ENCODE peak calls at places on chromosomes 4 and X, in five cellular contexts. One of them, this sample, is unnamed.

GRCh38 chr4:27318740-27319139 is 458.1 kb downstream of the STIM2 start:
- DNase-seq in esophagus squamous epithelium: no peak
- DNase-seq in stimulated activated CD4-positive, alpha-beta T cell treated with anti-CD3 and anti-CD28 coated beads, TNF-alpha, amount 100 ng/mL, for 48 hours: no peak
- DNase-seq in naive thymus-derived CD8-positive, alpha-beta T cell: no peak
- DNase-seq in H9: peak
- DNase-seq in this sample: no peak

GRCh38 chr4:8353158-8353495 is 83.6 kb downstream of the HTRA3 start:
- DNase-seq in naive thymus-derived CD8-positive, alpha-beta T cell: no peak
- DNase-seq in esophagus squamous epithelium: no peak
- DNase-seq in stimulated activated CD4-positive, alpha-beta T cell treated with anti-CD3 and anti-CD28 coated beads, TNF-alpha, amount 100 ng/mL, for 48 hours: no peak
- DNase-seq in H9: no peak
- DNase-seq in this sample: no peak

GRCh38 chrX:15946783-15947550 is 92.4 kb upstream of the AP1S2 start:
- DNase-seq in H9: no peak
- DNase-seq in stimulated activated CD4-positive, alpha-beta T cell treated with anti-CD3 and anti-CD28 coated beads, TNF-alpha, amount 100 ng/mL, for 48 hours: peak
- DNase-seq in naive thymus-derived CD8-positive, alpha-beta T cell: no peak
- DNase-seq in esophagus squamous epithelium: no peak
- DNase-seq in this sample: peak

GRCh38 chrX:150293311-150294013 is 69.7 kb upstream of the MAMLD1 start:
- DNase-seq in H9: no peak
- DNase-seq in esophagus squamous epithelium: no peak
- DNase-seq in naive thymus-derived CD8-positive, alpha-beta T cell: no peak
- DNase-seq in stimulated activated CD4-positive, alpha-beta T cell treated with anti-CD3 and anti-CD28 coated beads, TNF-alpha, amount 100 ng/mL, for 48 hours: no peak
- DNase-seq in this sample: no peak

GRCh38 chr4:38574559-38575333 is 89.3 kb upstream of the KLF3 start:
- DNase-seq in naive thymus-derived CD8-positive, alpha-beta T cell: no peak
- DNase-seq in H9: no peak
- DNase-seq in esophagus squamous epithelium: no peak
- DNase-seq in stimulated activated CD4-positive, alpha-beta T cell treated with anti-CD3 and anti-CD28 coated beads, TNF-alpha, amount 100 ng/mL, for 48 hours: no peak
- DNase-seq in this sample: no peak

GRCh38 chr4:184648220-184649025 is 824 bp downstream of the CASP3 start:
- DNase-seq in H9: peak
- DNase-seq in stimulated activated CD4-positive, alpha-beta T cell treated with anti-CD3 and anti-CD28 coated beads, TNF-alpha, amount 100 ng/mL, for 48 hours: no peak
- DNase-seq in esophagus squamous epithelium: peak
- DNase-seq in naive thymus-derived CD8-positive, alpha-beta T cell: peak
- DNase-seq in this sample: no peak

GRCh38 chr4:4308800-4309441 is 18.9 kb downstream of the ZBTB49 start:
- DNase-seq in stimulated activated CD4-positive, alpha-beta T cell treated with anti-CD3 and anti-CD28 coated beads, TNF-alpha, amount 100 ng/mL, for 48 hours: no peak
- DNase-seq in esophagus squamous epithelium: no peak
- DNase-seq in naive thymus-derived CD8-positive, alpha-beta T cell: no peak
- DNase-seq in H9: no peak
- DNase-seq in this sample: no peak

GRCh38 chr4:4781936-4782754 is 77.3 kb upstream of the MSX1 start:
- DNase-seq in H9: no peak
- DNase-seq in stimulated activated CD4-positive, alpha-beta T cell treated with anti-CD3 and anti-CD28 coated beads, TNF-alpha, amount 100 ng/mL, for 48 hours: no peak
- DNase-seq in naive thymus-derived CD8-positive, alpha-beta T cell: no peak
- DNase-seq in esophagus squamous epithelium: no peak
- DNase-seq in this sample: peak

GRCh38 chr4:114078636-114079035 is 99.2 kb upstream of the ARSJ start:
- DNase-seq in naive thymus-derived CD8-positive, alpha-beta T cell: no peak
- DNase-seq in H9: no peak
- DNase-seq in esophagus squamous epithelium: no peak
- DNase-seq in stimulated activated CD4-positive, alpha-beta T cell treated with anti-CD3 and anti-CD28 coated beads, TNF-alpha, amount 100 ng/mL, for 48 hours: no peak
- DNase-seq in this sample: no peak

GRCh38 chrX:110734894-110735541 is 60.6 kb downstream of the CHRDL1 start:
- DNase-seq in stimulated activated CD4-positive, alpha-beta T cell treated with anti-CD3 and anti-CD28 coated beads, TNF-alpha, amount 100 ng/mL, for 48 hours: no peak
- DNase-seq in esophagus squamous epithelium: no peak
- DNase-seq in H9: no peak
- DNase-seq in naive thymus-derived CD8-positive, alpha-beta T cell: no peak
- DNase-seq in this sample: peak

GRCh38 chr4:7333801-7334421 is 100.8 kb downstream of the PSAPL1 start:
- DNase-seq in H9: peak
- DNase-seq in esophagus squamous epithelium: no peak
- DNase-seq in stimulated activated CD4-positive, alpha-beta T cell treated with anti-CD3 and anti-CD28 coated beads, TNF-alpha, amount 100 ng/mL, for 48 hours: no peak
- DNase-seq in naive thymus-derived CD8-positive, alpha-beta T cell: peak
- DNase-seq in this sample: no peak

GRCh38 chrX:121349263-121349662 is 301.9 kb downstream of the GLUD2 start:
- DNase-seq in stimulated activated CD4-positive, alpha-beta T cell treated with anti-CD3 and anti-CD28 coated beads, TNF-alpha, amount 100 ng/mL, for 48 hours: no peak
- DNase-seq in naive thymus-derived CD8-positive, alpha-beta T cell: no peak
- DNase-seq in esophagus squamous epithelium: no peak
- DNase-seq in H9: no peak
- DNase-seq in this sample: no peak

GRCh38 chr4:126583509-126583908 is 1049.2 kb upstream of the INTU start:
- DNase-seq in H9: peak
- DNase-seq in stimulated activated CD4-positive, alpha-beta T cell treated with anti-CD3 and anti-CD28 coated beads, TNF-alpha, amount 100 ng/mL, for 48 hours: no peak
- DNase-seq in naive thymus-derived CD8-positive, alpha-beta T cell: no peak
- DNase-seq in esophagus squamous epithelium: no peak
- DNase-seq in this sample: peak

GRCh38 chrX:39576081-39576701 is 521.6 kb downstream of the BCOR start:
- DNase-seq in stimulated activated CD4-positive, alpha-beta T cell treated with anti-CD3 and anti-CD28 coated beads, TNF-alpha, amount 100 ng/mL, for 48 hours: no peak
- DNase-seq in naive thymus-derived CD8-positive, alpha-beta T cell: no peak
- DNase-seq in esophagus squamous epithelium: no peak
- DNase-seq in H9: peak
- DNase-seq in this sample: no peak

GRCh38 chr4:34157546-34157945 is 2086.8 kb downstream of the ARAP2 start:
- DNase-seq in H9: no peak
- DNase-seq in esophagus squamous epithelium: no peak
- DNase-seq in naive thymus-derived CD8-positive, alpha-beta T cell: no peak
- DNase-seq in stimulated activated CD4-positive, alpha-beta T cell treated with anti-CD3 and anti-CD28 coated beads, TNF-alpha, amount 100 ng/mL, for 48 hours: no peak
- DNase-seq in this sample: no peak

GRCh38 chrX:56793533-56794320 is 64.7 kb downstream of the NBDY start:
- DNase-seq in stimulated activated CD4-positive, alpha-beta T cell treated with anti-CD3 and anti-CD28 coated beads, TNF-alpha, amount 100 ng/mL, for 48 hours: no peak
- DNase-seq in esophagus squamous epithelium: no peak
- DNase-seq in naive thymus-derived CD8-positive, alpha-beta T cell: no peak
- DNase-seq in H9: peak
- DNase-seq in this sample: no peak

GRCh38 chrX:52262195-52262546 is 77.5 kb downstream of the MAGED4 start:
- DNase-seq in naive thymus-derived CD8-positive, alpha-beta T cell: no peak
- DNase-seq in stimulated activated CD4-positive, alpha-beta T cell treated with anti-CD3 and anti-CD28 coated beads, TNF-alpha, amount 100 ng/mL, for 48 hours: no peak
- DNase-seq in H9: no peak
- DNase-seq in esophagus squamous epithelium: no peak
- DNase-seq in this sample: no peak

GRCh38 chr4:48909697-48910096 is 3.1 kb upstream of the OCIAD2 start:
- DNase-seq in H9: peak
- DNase-seq in naive thymus-derived CD8-positive, alpha-beta T cell: no peak
- DNase-seq in esophagus squamous epithelium: no peak
- DNase-seq in stimulated activated CD4-positive, alpha-beta T cell treated with anti-CD3 and anti-CD28 coated beads, TNF-alpha, amount 100 ng/mL, for 48 hours: peak
- DNase-seq in this sample: peak

GRCh38 chr4:119653990-119654389 is 25.4 kb upstream of the PDE5A start:
- DNase-seq in esophagus squamous epithelium: no peak
- DNase-seq in naive thymus-derived CD8-positive, alpha-beta T cell: no peak
- DNase-seq in H9: no peak
- DNase-seq in stimulated activated CD4-positive, alpha-beta T cell treated with anti-CD3 and anti-CD28 coated beads, TNF-alpha, amount 100 ng/mL, for 48 hours: no peak
- DNase-seq in this sample: no peak

This sample was measured in NCI-H226.